ENCODE peak calls at places on chromosomes 6 and 20, in four cellular contexts. One of them, this sample, is unnamed.

GRCh38 chr6:130908188-130908587 is 81.0 kb downstream of the SMLR1 start:
- DNase-seq in endothelial cell of umbilical vein: no peak
- DNase-seq in K562: no peak
- DNase-seq in IMR-90: no peak
- DNase-seq in this sample: no peak

GRCh38 chr6:152845421-152845820 is 94.8 kb downstream of the VIP start:
- DNase-seq in IMR-90: no peak
- DNase-seq in endothelial cell of umbilical vein: no peak
- DNase-seq in K562: no peak
- DNase-seq in this sample: no peak

GRCh38 chr6:130183271-130184222 is 39.2 kb downstream of the SAMD3 start:
- DNase-seq in K562: no peak
- DNase-seq in endothelial cell of umbilical vein: no peak
- DNase-seq in IMR-90: no peak
- DNase-seq in this sample: no peak

GRCh38 chr6:11423072-11423471 is 114.5 kb upstream of the TMEM170B start:
- DNase-seq in endothelial cell of umbilical vein: no peak
- DNase-seq in K562: no peak
- DNase-seq in IMR-90: peak; percentile 51
- DNase-seq in this sample: no peak

GRCh38 chr6:118893095-118893881 is 664 bp upstream of the ASF1A start:
- DNase-seq in IMR-90: peak; percentile 67
- DNase-seq in K562: peak; percentile 17
- DNase-seq in endothelial cell of umbilical vein: peak; percentile 87
- DNase-seq in this sample: no peak

GRCh38 chr20:61628901-61629300 is 376.8 kb downstream of the CDH4 start:
- DNase-seq in IMR-90: no peak
- DNase-seq in K562: no peak
- DNase-seq in endothelial cell of umbilical vein: no peak
- DNase-seq in this sample: peak; percentile 41

GRCh38 chr6:6659600-6660327 is 71.2 kb downstream of the LY86 start:
- DNase-seq in K562: no peak
- DNase-seq in endothelial cell of umbilical vein: no peak
- DNase-seq in IMR-90: no peak
- DNase-seq in this sample: no peak

GRCh38 chr20:8720089-8720488 is 348.8 kb upstream of the PLCB4 start:
- DNase-seq in IMR-90: no peak
- DNase-seq in K562: no peak
- DNase-seq in endothelial cell of umbilical vein: no peak
- DNase-seq in this sample: no peak

GRCh38 chr6:9523462-9523861 is 891.4 kb downstream of the TFAP2A start:
- DNase-seq in endothelial cell of umbilical vein: peak; percentile 64
- DNase-seq in K562: no peak
- DNase-seq in IMR-90: peak; percentile 96
- DNase-seq in this sample: no peak

GRCh38 chr20:43187476-43188233 is 2.1 kb downstream of the PTPRT start:
- DNase-seq in endothelial cell of umbilical vein: peak; percentile 58
- DNase-seq in IMR-90: peak; percentile 44
- DNase-seq in K562: peak; percentile 79
- DNase-seq in this sample: no peak

GRCh38 chr20:14882846-14883245 is 545.4 kb upstream of the FLRT3 start:
- DNase-seq in IMR-90: no peak
- DNase-seq in K562: no peak
- DNase-seq in endothelial cell of umbilical vein: no peak
- DNase-seq in this sample: peak; percentile 54

GRCh38 chr6:42217523-42218367 is at the start of gene MRPS10:
- DNase-seq in K562: peak; percentile 96
- DNase-seq in endothelial cell of umbilical vein: peak; percentile 94
- DNase-seq in IMR-90: peak; percentile 94
- DNase-seq in this sample: no peak

GRCh38 chr20:8073024-8073832 is 53.7 kb upstream of the TMX4 start:
- DNase-seq in IMR-90: peak; percentile 90
- DNase-seq in endothelial cell of umbilical vein: peak; percentile 54
- DNase-seq in K562: no peak
- DNase-seq in this sample: no peak

GRCh38 chr20:16476032-16476431 is 97.2 kb downstream of the KIF16B start:
- DNase-seq in IMR-90: peak; percentile 62
- DNase-seq in endothelial cell of umbilical vein: peak; percentile 65
- DNase-seq in K562: peak; percentile 24
- DNase-seq in this sample: no peak

GRCh38 chr6:37875561-37876309 is 56.2 kb downstream of the ZFAND3 start:
- DNase-seq in endothelial cell of umbilical vein: no peak
- DNase-seq in IMR-90: no peak
- DNase-seq in K562: no peak
- DNase-seq in this sample: no peak
- H3K9me1 ChIP-seq in endothelial cell of umbilical vein: no peaks in the 10 kb centered on the region
- H3K9me1 ChIP-seq in IMR-90: peaks cover 22% of the 10 kb centered on the region
- H3K9me1 ChIP-seq in K562: no peaks in the 10 kb centered on the region
- H3K9me1 ChIP-seq in this sample: peaks cover 2% of the 10 kb centered on the region

DNA sequence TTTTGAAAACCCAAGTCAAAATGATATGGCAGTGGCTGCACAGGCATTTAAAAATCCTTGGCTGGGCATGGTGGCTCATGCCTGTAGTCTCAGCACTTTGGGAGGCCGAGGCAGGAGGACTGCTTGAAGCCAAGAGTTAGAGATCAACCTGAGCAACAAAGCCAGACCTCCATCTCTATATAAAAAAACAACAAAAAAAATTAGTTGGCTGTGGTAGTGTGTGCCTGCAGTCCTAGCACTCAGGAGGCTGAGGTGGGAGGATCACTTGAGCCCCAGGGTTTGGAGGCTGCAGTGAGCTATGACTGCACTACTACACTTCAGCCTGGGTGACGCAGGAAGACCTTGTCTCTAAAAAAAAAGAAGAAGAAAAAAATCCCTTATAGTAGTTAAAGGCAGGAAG is 142.9 kb downstream of the MYB start:
- DNase-seq in endothelial cell of umbilical vein: no peak
- DNase-seq in IMR-90: no peak
- DNase-seq in K562: no peak
- DNase-seq in this sample: no peak
- H3K9me1 ChIP-seq in endothelial cell of umbilical vein: no peaks in the 10 kb centered on the region
- H3K9me1 ChIP-seq in IMR-90: no peaks in the 10 kb centered on the region
- H3K9me1 ChIP-seq in K562: no peaks in the 10 kb centered on the region
- H3K9me1 ChIP-seq in this sample: no peaks in the 10 kb centered on the region

DNA sequence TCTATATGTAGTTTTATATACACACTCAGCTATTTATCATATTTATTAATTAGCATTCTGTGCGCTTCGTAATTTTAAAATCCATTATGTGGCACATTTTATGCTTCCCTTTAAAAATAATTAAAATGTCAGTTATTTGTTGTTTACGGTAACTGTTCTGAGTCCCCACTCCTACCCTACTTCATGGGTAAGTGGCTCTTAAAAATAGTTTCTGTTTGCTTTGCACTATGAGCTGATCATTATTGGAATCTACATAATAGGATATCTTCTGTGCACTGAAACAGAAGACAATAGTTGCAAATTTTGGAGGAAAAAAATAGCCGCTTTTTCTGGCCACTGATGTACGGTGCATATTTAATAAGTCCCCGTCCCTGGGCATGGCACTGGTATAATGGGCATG is 25.2 kb downstream of the LCA5 start:
- DNase-seq in K562: no peak
- DNase-seq in endothelial cell of umbilical vein: no peak
- DNase-seq in IMR-90: no peak
- DNase-seq in this sample: no peak
- H3K9me1 ChIP-seq in K562: no peaks in the 10 kb centered on the region
- H3K9me1 ChIP-seq in endothelial cell of umbilical vein: no peaks in the 10 kb centered on the region
- H3K9me1 ChIP-seq in IMR-90: peaks cover 4% of the 10 kb centered on the region
- H3K9me1 ChIP-seq in this sample: no peaks in the 10 kb centered on the region

GRCh38 chr6:106490974-106491373 is 130.5 kb downstream of the CRYBG1 start:
- DNase-seq in IMR-90: no peak
- DNase-seq in K562: no peak
- DNase-seq in endothelial cell of umbilical vein: no peak
- DNase-seq in this sample: no peak

GRCh38 chr6:106502534-106502933 is 126.8 kb downstream of the RTN4IP1 start:
- DNase-seq in K562: no peak
- DNase-seq in endothelial cell of umbilical vein: no peak
- DNase-seq in IMR-90: no peak
- DNase-seq in this sample: no peak

GRCh38 chr6:106501836-106502447 is 127.4 kb downstream of the RTN4IP1 start:
- DNase-seq in IMR-90: no peak
- DNase-seq in endothelial cell of umbilical vein: no peak
- DNase-seq in K562: no peak
- DNase-seq in this sample: no peak

GRCh38 chr6:106495014-106495413 is 134.3 kb downstream of the RTN4IP1 start:
- DNase-seq in endothelial cell of umbilical vein: no peak
- DNase-seq in IMR-90: no peak
- DNase-seq in K562: no peak
- DNase-seq in this sample: no peak

DNA sequence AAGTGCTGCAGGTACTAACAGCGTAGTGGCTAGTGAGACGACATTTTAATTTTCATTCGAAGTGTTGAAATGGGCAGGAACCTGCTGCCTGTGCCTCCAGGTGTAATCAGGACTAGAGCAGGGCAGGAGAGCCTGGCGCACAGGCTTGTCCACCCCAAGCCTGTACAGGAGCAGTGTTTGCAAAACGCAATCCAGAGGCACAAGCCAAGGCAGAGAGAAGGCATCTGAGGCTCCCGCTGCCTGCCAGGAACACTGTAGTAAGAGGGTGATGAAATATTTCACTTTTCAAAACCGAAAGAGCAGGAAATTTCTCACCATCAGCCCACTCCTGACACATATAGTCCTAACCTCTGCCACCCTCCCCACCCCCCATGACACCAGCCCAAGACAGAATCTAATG is 132.5 kb downstream of the RTN4IP1 start:
- DNase-seq in IMR-90: no peak
- DNase-seq in K562: no peak
- DNase-seq in endothelial cell of umbilical vein: no peak
- DNase-seq in this sample: no peak
- H3K9me1 ChIP-seq in IMR-90: no peaks in the 10 kb centered on the region
- H3K9me1 ChIP-seq in K562: no peaks in the 10 kb centered on the region
- H3K9me1 ChIP-seq in endothelial cell of umbilical vein: no peaks in the 10 kb centered on the region
- H3K9me1 ChIP-seq in this sample: peaks cover 5% of the 10 kb centered on the region

GRCh38 chr20:63507083-63507743 is 8.3 kb upstream of the EEF1A2 start:
- DNase-seq in endothelial cell of umbilical vein: no peak
- DNase-seq in K562: no peak
- DNase-seq in IMR-90: no peak
- DNase-seq in this sample: no peak
- H3K9me1 ChIP-seq in endothelial cell of umbilical vein: no peaks in the 10 kb centered on the region
- H3K9me1 ChIP-seq in K562: no peaks in the 10 kb centered on the region
- H3K9me1 ChIP-seq in IMR-90: no peaks in the 10 kb centered on the region
- H3K9me1 ChIP-seq in this sample: no peaks in the 10 kb centered on the region

GRCh38 chr6:13538600-13538999 is 35.8 kb upstream of the SIRT5 start:
- DNase-seq in endothelial cell of umbilical vein: no peak
- DNase-seq in K562: no peak
- DNase-seq in IMR-90: no peak
- DNase-seq in this sample: no peak

GRCh38 chr6:13544454-13545186 is 29.8 kb upstream of the SIRT5 start:
- DNase-seq in endothelial cell of umbilical vein: no peak
- DNase-seq in IMR-90: no peak
- DNase-seq in K562: no peak
- DNase-seq in this sample: no peak

GRCh38 chr6:13538084-13538483 is 36.3 kb upstream of the SIRT5 start:
- DNase-seq in K562: peak; percentile 45
- DNase-seq in IMR-90: peak; percentile 61
- DNase-seq in endothelial cell of umbilical vein: peak; percentile 68
- DNase-seq in this sample: no peak

GRCh38 chr6:13539572-13539971 is 34.8 kb upstream of the SIRT5 start:
- DNase-seq in IMR-90: no peak
- DNase-seq in endothelial cell of umbilical vein: no peak
- DNase-seq in K562: no peak
- DNase-seq in this sample: no peak

DNA sequence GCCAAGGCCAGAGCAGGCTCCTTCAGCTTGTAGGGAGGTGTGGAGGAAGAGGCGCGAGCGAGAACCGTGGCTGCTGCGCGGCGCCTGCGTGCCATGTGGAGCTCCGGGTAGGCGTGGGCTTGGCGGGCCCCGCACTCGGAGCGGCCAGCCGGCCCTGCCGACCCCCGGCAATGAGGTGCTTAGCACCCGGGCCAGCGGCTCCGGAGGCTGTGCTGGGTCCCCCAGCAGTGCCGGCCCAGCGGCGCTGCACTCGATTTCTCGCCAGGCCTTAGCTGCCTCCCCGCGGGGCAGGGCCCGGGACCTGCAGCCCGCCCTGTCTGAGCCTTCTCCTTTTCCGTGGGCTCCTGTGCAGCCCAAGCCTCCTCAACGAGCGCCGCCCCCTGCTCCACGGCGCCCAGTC is 32.9 kb upstream of the SIRT5 start:
- DNase-seq in endothelial cell of umbilical vein: no peak
- DNase-seq in IMR-90: no peak
- DNase-seq in K562: no peak
- DNase-seq in this sample: no peak
- H3K9me1 ChIP-seq in endothelial cell of umbilical vein: no peaks in the 10 kb centered on the region
- H3K9me1 ChIP-seq in IMR-90: no peaks in the 10 kb centered on the region
- H3K9me1 ChIP-seq in K562: no peaks in the 10 kb centered on the region
- H3K9me1 ChIP-seq in this sample: no peaks in the 10 kb centered on the region

DNA sequence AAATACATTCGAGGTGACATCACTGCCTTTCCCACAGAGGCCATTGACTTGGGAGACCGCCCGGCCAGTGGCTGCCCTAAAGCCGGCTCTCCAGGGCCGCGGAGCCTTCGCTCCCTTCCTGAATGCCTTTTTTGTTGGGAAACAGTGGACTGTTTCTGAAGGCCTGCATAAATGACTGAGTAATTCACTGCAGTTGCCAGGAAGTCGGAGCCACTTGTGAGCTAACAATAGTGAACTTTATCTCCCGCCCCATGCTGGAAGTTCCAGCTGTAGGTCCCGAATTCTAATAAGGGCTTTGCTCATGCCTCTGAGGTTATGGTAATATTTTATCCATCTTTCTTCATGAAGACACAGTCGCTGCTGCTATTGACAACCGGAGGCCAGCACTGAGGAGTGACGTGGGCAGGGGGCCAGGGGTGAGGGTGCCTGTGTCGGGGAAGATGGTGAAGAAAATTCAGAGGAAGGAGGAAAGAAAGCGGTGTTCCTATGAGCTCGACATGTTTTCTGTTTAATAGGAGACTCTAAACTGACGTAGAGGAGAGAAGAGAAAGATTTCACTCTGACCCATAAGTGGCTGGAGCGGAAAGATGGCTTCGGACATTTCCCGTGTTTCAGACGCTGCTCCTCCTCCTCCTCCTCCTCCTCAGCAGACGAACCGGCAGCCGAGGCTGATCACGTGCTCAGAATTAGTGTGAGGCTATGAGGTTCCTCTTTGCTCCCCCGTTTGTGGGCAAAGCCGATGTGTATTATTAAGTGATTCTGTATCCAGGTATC is 671.2 kb downstream of the QKI start:
- DNase-seq in K562: no peak
- DNase-seq in endothelial cell of umbilical vein: peak; percentile 81
- DNase-seq in IMR-90: no peak
- DNase-seq in this sample: no peak
- H3K9me1 ChIP-seq in K562: no peaks in the 10 kb centered on the region
- H3K9me1 ChIP-seq in endothelial cell of umbilical vein: no peaks in the 10 kb centered on the region
- H3K9me1 ChIP-seq in IMR-90: no peaks in the 10 kb centered on the region
- H3K9me1 ChIP-seq in this sample: no peaks in the 10 kb centered on the region

GRCh38 chr6:125254321-125254720 is 47.4 kb downstream of the HDDC2 start:
- DNase-seq in K562: no peak
- DNase-seq in endothelial cell of umbilical vein: no peak
- DNase-seq in IMR-90: no peak
- DNase-seq in this sample: no peak
- H3K9me1 ChIP-seq in K562: no peaks in the 10 kb centered on the region
- H3K9me1 ChIP-seq in endothelial cell of umbilical vein: no peaks in the 10 kb centered on the region
- H3K9me1 ChIP-seq in IMR-90: peaks cover 3% of the 10 kb centered on the region
- H3K9me1 ChIP-seq in this sample: no peaks in the 10 kb centered on the region

This sample was measured in keratinocyte.